ENCODE peak calls at places on chromosomes 6 and 20, in seven cellular contexts. Z is tibial nerve, D is transverse colon, X is K562, K is GM12878, U is ovary, J is A549. M is an unnamed sample.

GRCh38 chr6:25359191-25359861 is 80.2 kb downstream of the CARMIL1 start:
- DNase-seq in J (no peak), D (no peak), K (no peak), U (no peak), X (no peak), Z (no peak), M (peak)

GRCh38 chr6:56593801-56594318 is 48.8 kb downstream of the DST start:
- DNase-seq in D (no peak), J (no peak), Z (no peak), U (no peak), K (peak), X (no peak), M (no peak)

GRCh38 chr6:93017213-93017612 is 402.1 kb downstream of the EPHA7 start:
- DNase-seq in D (no peak), X (no peak), K (no peak), J (no peak), Z (no peak), U (no peak), M (no peak)

GRCh38 chr20:61054411-61054810 is 197.7 kb upstream of the CDH4 start:
- DNase-seq in D (no peak), K (no peak), U (no peak), X (no peak), Z (no peak), J (no peak), M (no peak)

GRCh38 chr6:83893024-83893423 is 33.5 kb downstream of the CYB5R4 start:
- DNase-seq in K (no peak), J (no peak), D (no peak), Z (no peak), X (no peak), U (no peak), M (no peak)

GRCh38 chr6:18447552-18447951 is 60.4 kb downstream of the RNF144B start:
- DNase-seq in K (no peak), U (no peak), D (no peak), Z (no peak), X (no peak), J (no peak), M (no peak)

GRCh38 chr6:130964808-130965604 is 98.0 kb downstream of the EPB41L2 start:
- DNase-seq in X (no peak), K (no peak), J (no peak), D (no peak), Z (no peak), U (no peak), M (no peak)

GRCh38 chr20:37179671-37180524 is 550 bp upstream of the MROH8 start:
- DNase-seq in Z (no peak), K (no peak), U (no peak), X (no peak), J (no peak), D (no peak), M (no peak)

GRCh38 chr6:106347219-106347618 is 13.3 kb upstream of the CRYBG1 start:
- DNase-seq in K (no peak), J (no peak), D (no peak), U (no peak), X (no peak), Z (no peak), M (no peak)

GRCh38 chr6:27650620-27651370 is 177.9 kb upstream of the ZNF184 start:
- DNase-seq in X (peak), U (no peak), K (no peak), J (no peak), Z (no peak), D (no peak), M (no peak)

GRCh38 chr6:56040271-56040670 is 164.9 kb upstream of the BMP5 start:
- DNase-seq in Z (no peak), K (no peak), U (no peak), J (no peak), D (no peak), X (no peak), M (no peak)

GRCh38 chr6:7463785-7464184 is 74.2 kb downstream of the RIOK1 start:
- DNase-seq in Z (no peak), D (peak), X (no peak), K (no peak), U (no peak), J (no peak), M (no peak)

GRCh38 chr6:160477901-160478300 is 129.7 kb downstream of the SLC22A3 start:
- DNase-seq in X (no peak), J (no peak), Z (no peak), D (no peak), K (no peak), U (no peak), M (no peak)

GRCh38 chr6:42128460-42129359 is 13.7 kb downstream of the C6orf132 start:
- DNase-seq in J (no peak), D (no peak), Z (no peak), X (peak), K (no peak), U (no peak), M (no peak)

GRCh38 chr6:25370175-25371036 is 91.2 kb downstream of the CARMIL1 start:
- DNase-seq in K (no peak), Z (no peak), X (no peak), U (no peak), D (peak), J (no peak), M (peak)

GRCh38 chr6:104064876-104065275 is 794.8 kb downstream of the HACE1 start:
- DNase-seq in Z (no peak), X (no peak), D (no peak), K (no peak), U (no peak), J (no peak), M (no peak)

GRCh38 chr20:33944914-33945313 is 48.8 kb upstream of the RALY start:
- DNase-seq in Z (no peak), J (no peak), K (no peak), X (no peak), D (no peak), U (no peak), M (no peak)

GRCh38 chr6:164130151-164130550 is 715.6 kb downstream of the QKI start:
- DNase-seq in K (no peak), D (no peak), Z (no peak), J (no peak), U (no peak), X (no peak), M (no peak)

GRCh38 chr6:7650876-7651275 is 60.9 kb downstream of the SNRNP48 start:
- DNase-seq in X (no peak), D (no peak), K (no peak), U (no peak), J (no peak), Z (no peak), M (no peak)

GRCh38 chr6:99276747-99277146 is 72.7 kb downstream of the FAXC start:
- DNase-seq in J (no peak), X (no peak), Z (no peak), D (no peak), K (no peak), U (no peak), M (no peak)

GRCh38 chr20:10047427-10047826 is 12.6 kb downstream of the ANKEF1 start:
- DNase-seq in U (no peak), K (no peak), Z (no peak), J (peak), X (no peak), D (no peak), M (no peak)

GRCh38 chr6:17015551-17016381 is 86.1 kb upstream of the STMND1 start:
- DNase-seq in D (peak), X (no peak), J (no peak), U (no peak), K (no peak), Z (no peak), M (peak)

GRCh38 chr6:115838763-115839401 is 221.8 kb downstream of the FRK start:
- DNase-seq in X (peak), K (no peak), U (no peak), Z (no peak), D (peak), J (peak), M (no peak)

GRCh38 chr6:13280253-13280652 is 48.1 kb downstream of the TBC1D7 start:
- DNase-seq in K (no peak), D (no peak), U (no peak), X (no peak), J (no peak), Z (no peak), M (no peak)

GRCh38 chr6:77466055-77467028 is 3.1 kb upstream of the HTR1B start:
- DNase-seq in D (peak), U (peak), J (peak), K (no peak), X (no peak), Z (no peak), M (no peak)

GRCh38 chr6:23905301-23905700 is 220.7 kb upstream of the NRSN1 start:
- DNase-seq in U (no peak), X (no peak), D (no peak), J (no peak), Z (no peak), K (no peak), M (no peak)

GRCh38 chr20:16583444-16583843 is 10.2 kb upstream of the KIF16B start:
- DNase-seq in Z (no peak), U (no peak), D (no peak), X (no peak), J (no peak), K (no peak), M (peak)

GRCh38 chr6:6969761-6970223 is 138.0 kb upstream of the RREB1 start:
- DNase-seq in K (no peak), D (peak), X (peak), J (no peak), Z (no peak), U (no peak), M (no peak)

GRCh38 chr6:31004285-31004684 is 6.0 kb upstream of the MUC22 start:
- DNase-seq in K (no peak), Z (no peak), U (no peak), X (no peak), J (no peak), D (no peak), M (no peak)

GRCh38 chr6:127058027-127058426 is 60.4 kb upstream of the RSPO3 start:
- DNase-seq in D (no peak), J (no peak), Z (no peak), K (no peak), X (no peak), U (no peak), M (no peak)

GRCh38 chr6:169908403-169908933 is 157.0 kb downstream of the ERMARD start:
- DNase-seq in Z (no peak), J (no peak), U (no peak), D (no peak), X (no peak), K (no peak), M (no peak)

GRCh38 chr6:62612526-62612925 is 326.5 kb upstream of the KHDRBS2 start:
- DNase-seq in Z (no peak), J (no peak), X (no peak), K (no peak), D (no peak), U (no peak), M (no peak)

GRCh38 chr20:47139934-47140333 is 216.6 kb downstream of the ZMYND8 start:
- DNase-seq in K (no peak), Z (no peak), U (no peak), X (no peak), D (no peak), J (no peak), M (no peak)

GRCh38 chr6:36755435-36756348 is 58.1 kb downstream of the RAB44 start:
- DNase-seq in Z (no peak), X (no peak), U (no peak), D (peak), K (peak), J (no peak), M (no peak)

GRCh38 chr20:6588296-6588695 is 179.2 kb upstream of the BMP2 start:
- DNase-seq in J (no peak), D (peak), U (no peak), X (no peak), Z (no peak), K (no peak), M (peak)

GRCh38 chr6:112337209-112337638 is 9.9 kb upstream of the RFPL4B start:
- DNase-seq in U (peak), D (no peak), K (no peak), Z (peak), J (peak), X (peak), M (no peak)

GRCh38 chr6:49565855-49566254 is 15.4 kb downstream of the C6orf141 start:
- DNase-seq in J (no peak), X (no peak), D (no peak), Z (no peak), K (no peak), U (no peak), M (no peak)

GRCh38 chr6:99810942-99811633 is 182.9 kb downstream of the MCHR2 start:
- DNase-seq in X (no peak), Z (no peak), D (peak), K (no peak), U (no peak), J (no peak), M (no peak)

GRCh38 chr6:160461641-160462040 is 113.5 kb downstream of the SLC22A3 start:
- DNase-seq in J (no peak), U (no peak), K (no peak), D (no peak), X (no peak), Z (no peak), M (peak)

GRCh38 chr6:108966855-108967755 is 118.9 kb downstream of the ARMC2 start:
- DNase-seq in K (no peak), J (no peak), D (no peak), X (no peak), U (peak), Z (no peak), M (no peak)
- H3K4me3 ChIP-seq in K (no peak), J (no peak), D (no peak), X (no peak), U (no peak), Z (no peak), M (no peak)

GRCh38 chr6:40506956-40507355 is 80.2 kb downstream of the LRFN2 start:
- DNase-seq in J (no peak), K (no peak), X (no peak), Z (no peak), D (no peak), U (no peak), M (no peak)
- TF ChIP-seq EP300 in J (no peak), K (no peak), X (no peak), Z (no peak), D (no peak), U (no peak), M (no peak)

GRCh38 chr6:39979461-39980328 is 45.4 kb upstream of the MOCS1 start:
- DNase-seq in X (no peak), K (no peak), Z (no peak), J (no peak), U (no peak), D (no peak), M (peak)
- H3K27ac ChIP-seq in X (no peak), K (no peak), Z (peak), J (no peak), U (no peak), D (peak), M (peak)

DNA sequence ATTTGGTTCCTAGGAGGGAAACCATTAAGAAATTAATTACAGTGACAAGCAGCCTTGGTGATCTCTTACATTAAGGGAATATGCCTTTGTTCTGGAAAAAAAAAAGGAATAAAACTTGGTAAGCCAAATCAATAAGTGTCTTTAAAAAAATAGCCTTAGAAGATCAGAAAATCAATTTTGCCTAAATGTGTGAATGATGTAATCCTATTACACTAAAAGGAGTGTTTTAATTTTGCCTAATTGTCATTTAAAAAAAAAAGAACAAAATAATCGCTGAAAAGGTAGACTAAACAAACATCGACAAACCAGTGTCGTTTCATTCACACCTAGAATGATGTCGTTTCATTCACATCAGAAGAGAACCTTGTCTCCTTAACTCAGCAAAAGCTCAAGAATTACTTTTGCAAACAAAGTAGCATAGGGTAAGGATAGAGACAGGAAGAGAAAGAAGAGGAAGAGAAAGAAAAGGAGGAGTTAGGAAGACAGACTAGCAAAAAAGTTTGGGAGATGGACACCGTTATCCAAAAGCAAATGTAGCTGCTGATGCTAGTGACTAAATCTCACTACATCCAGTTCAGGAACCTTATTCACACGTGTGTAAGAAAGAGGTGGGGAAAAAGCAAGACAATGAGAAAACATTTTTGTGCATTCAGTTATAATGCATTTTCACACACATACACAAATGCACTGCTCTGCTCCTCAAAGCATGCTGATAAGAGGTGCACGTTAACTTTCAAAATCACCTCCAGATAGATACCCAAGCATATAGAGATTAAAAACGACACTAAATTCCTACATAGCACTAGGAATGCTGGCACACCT is 60.6 kb downstream of the HIVEP2 start:
- DNase-seq in D (no peak), U (no peak), Z (no peak), K (no peak), J (no peak), X (no peak), M (no peak)
- H3K4me3 ChIP-seq in D (no peak), U (peak), Z (peak), K (peak), J (peak), X (no peak), M (peak)

DNA sequence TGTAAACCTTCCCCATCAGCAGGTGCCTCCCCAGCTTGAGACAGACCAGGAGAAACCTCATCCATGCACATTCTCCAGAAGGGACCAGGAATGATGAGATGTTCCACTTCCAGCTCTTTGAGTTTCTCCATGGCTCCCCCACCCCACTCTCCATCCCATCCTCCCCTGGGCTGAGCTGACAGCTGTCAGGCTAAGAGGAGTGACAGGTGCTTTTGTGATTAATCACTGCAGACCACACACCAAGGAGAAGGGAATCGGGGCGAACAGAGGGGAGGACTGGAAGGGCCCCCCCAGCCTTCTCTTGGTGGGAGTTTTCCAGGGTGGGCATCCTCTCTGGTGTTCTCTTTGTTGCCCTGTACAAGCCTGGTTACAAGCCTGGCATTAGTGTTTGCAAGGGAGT is 56.1 kb upstream of the ZFAND3 start:
- DNase-seq in Z (no peak), J (no peak), U (no peak), K (no peak), X (no peak), D (no peak), M (no peak)
- TF ChIP-seq EP300 in Z (no peak), J (no peak), U (no peak), K (no peak), X (no peak), D (no peak), M (no peak)

M was measured in esophagus muscularis mucosa.